ENCODE peak calls at places on chromosomes 1 and 21, in seven cellular contexts. L, Y, F, I, K, Q and U are unnamed samples.

GRCh38 chr1:31799196-31799894 is 16.5 kb downstream of the SPOCD1 start:
- DNase-seq in L (no peak), Q (no peak), K (no peak), Y (no peak), I (no peak), F (no peak), U (no peak)

GRCh38 chr1:50970927-50971582 is 1.0 kb downstream of the CDKN2C start:
- DNase-seq in K (no peak), F (no peak), L (no peak), I (no peak), Q (no peak), Y (no peak), U (no peak)

GRCh38 chr1:177872563-177872900 is 97.3 kb downstream of the SEC16B start:
- DNase-seq in K (peak; percentile 33), Y (peak; percentile 13), F (no peak), L (no peak), I (no peak), Q (no peak), U (peak; percentile 43)

GRCh38 chr1:3547055-3548005 is 64.0 kb downstream of the MEGF6 start:
- DNase-seq in Y (peak; percentile 44), F (no peak), L (no peak), K (no peak), Q (no peak), I (no peak), U (peak; percentile 52)

GRCh38 chr1:203823306-203823705 is 27.9 kb downstream of the ZBED6 start:
- DNase-seq in I (no peak), Y (no peak), F (no peak), L (no peak), K (no peak), Q (no peak), U (no peak)

GRCh38 chr1:184408580-184408979 is 21.8 kb downstream of the C1orf21 start:
- DNase-seq in Y (no peak), Q (no peak), L (no peak), F (no peak), I (no peak), K (no peak), U (no peak)

GRCh38 chr1:42931108-42931539 is 27.5 kb downstream of the SLC2A1 start:
- DNase-seq in L (peak; percentile 24), I (no peak), Y (peak; percentile 56), Q (peak; percentile 76), K (no peak), F (no peak), U (peak; percentile 43)

GRCh38 chr1:222892137-222892763 is 77.4 kb downstream of the DISP1 start:
- DNase-seq in K (no peak), I (no peak), Q (no peak), Y (peak; percentile 28), F (no peak), L (no peak), U (no peak)

GRCh38 chr1:29475256-29475800 is 239.0 kb downstream of the PTPRU start:
- DNase-seq in L (no peak), Q (no peak), Y (no peak), K (no peak), I (peak; percentile 21), F (no peak), U (no peak)

GRCh38 chr1:53329183-53329544 is 1.3 kb upstream of the LRP8 start:
- DNase-seq in Q (no peak), F (no peak), K (no peak), L (no peak), I (no peak), Y (no peak), U (no peak)

GRCh38 chr21:14620152-14620551 is 74.0 kb upstream of the SAMSN1 start:
- DNase-seq in Y (no peak), I (no peak), F (no peak), Q (no peak), L (peak; percentile 13), K (no peak), U (no peak)

GRCh38 chr1:186330758-186331157 is 44.3 kb downstream of the TPR start:
- DNase-seq in I (no peak), L (no peak), Q (no peak), Y (no peak), K (no peak), F (no peak), U (peak; percentile 21)

GRCh38 chr1:14067036-14067435 is 367.0 kb downstream of the PRDM2 start:
- DNase-seq in L (no peak), Q (no peak), I (no peak), K (no peak), Y (no peak), F (no peak), U (no peak)

GRCh38 chr1:53326598-53327182 is 1.2 kb downstream of the LRP8 start:
- DNase-seq in Q (no peak), F (no peak), L (peak; percentile 79), I (no peak), K (peak; percentile 33), Y (no peak), U (peak; percentile 37)

GRCh38 chr1:206715120-206715519 is 30.4 kb downstream of the MAPKAPK2 start:
- DNase-seq in Y (no peak), F (no peak), Q (no peak), L (no peak), K (no peak), I (no peak), U (no peak)

GRCh38 chr1:248926401-248927182 is 20.6 kb downstream of the PGBD2 start:
- DNase-seq in K (no peak), Q (no peak), F (no peak), L (no peak), Y (no peak), I (no peak), U (no peak)

GRCh38 chr1:217718873-217719272 is 87.7 kb downstream of the SPATA17 start:
- DNase-seq in Q (no peak), F (no peak), K (no peak), I (no peak), L (no peak), Y (no peak), U (peak; percentile 19)

GRCh38 chr1:160205242-160205973 is at the start of gene PEA15:
- DNase-seq in Q (peak; percentile 58), F (peak; percentile 57), K (peak; percentile 69), Y (peak; percentile 88), I (peak; percentile 83), L (peak; percentile 85), U (peak; percentile 67)

GRCh38 chr1:20082772-20083171 is 12.8 kb downstream of the PLA2G5 start:
- DNase-seq in Q (no peak), L (no peak), F (no peak), Y (no peak), I (no peak), K (no peak), U (no peak)

GRCh38 chr1:37699147-37699546 is 6.8 kb downstream of the CDCA8 start:
- DNase-seq in F (no peak), Y (no peak), I (no peak), L (no peak), Q (no peak), K (no peak), U (no peak)

GRCh38 chr1:18635070-18635577 is 4.5 kb downstream of the PAX7 start:
- DNase-seq in Y (no peak), L (no peak), K (no peak), F (no peak), Q (no peak), I (no peak), U (no peak)
- H3K4me1 ChIP-seq in Y (no peaks in the 10 kb centered on the region), L (no peaks in the 10 kb centered on the region), K (no peaks in the 10 kb centered on the region), F (no peaks in the 10 kb centered on the region), Q (no peaks in the 10 kb centered on the region), I (no peaks in the 10 kb centered on the region), U (no peaks in the 10 kb centered on the region)

DNA sequence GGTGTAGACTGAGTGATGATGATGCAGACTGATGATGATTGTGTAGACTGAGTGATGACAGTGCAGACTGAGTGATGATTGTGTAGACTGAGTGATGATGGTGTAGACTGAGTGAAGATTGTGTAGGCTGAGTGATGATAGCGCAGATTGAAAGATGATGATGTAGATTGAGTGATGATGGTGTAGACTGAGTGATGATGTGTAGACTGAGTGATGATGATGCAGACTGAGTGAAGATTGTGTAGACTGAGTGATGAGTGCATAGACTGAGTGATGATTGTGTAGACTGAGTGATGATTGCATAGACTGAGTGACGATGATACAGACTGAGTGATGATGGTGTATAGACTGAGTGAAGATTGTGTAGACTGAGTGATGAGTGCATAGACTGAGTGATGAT is 28.7 kb downstream of the FAM89A start:
- DNase-seq in L (no peak), Q (no peak), Y (no peak), I (no peak), K (no peak), F (no peak), U (no peak)
- H3K9me3 ChIP-seq in L (no peaks in the 10 kb centered on the region), Q (no peaks in the 10 kb centered on the region), Y (no peaks in the 10 kb centered on the region), I (peaks cover 4% of the 10 kb centered on the region), K (no peaks in the 10 kb centered on the region), F (peaks cover 27% of the 10 kb centered on the region), U (peaks cover 9% of the 10 kb centered on the region)

DNA sequence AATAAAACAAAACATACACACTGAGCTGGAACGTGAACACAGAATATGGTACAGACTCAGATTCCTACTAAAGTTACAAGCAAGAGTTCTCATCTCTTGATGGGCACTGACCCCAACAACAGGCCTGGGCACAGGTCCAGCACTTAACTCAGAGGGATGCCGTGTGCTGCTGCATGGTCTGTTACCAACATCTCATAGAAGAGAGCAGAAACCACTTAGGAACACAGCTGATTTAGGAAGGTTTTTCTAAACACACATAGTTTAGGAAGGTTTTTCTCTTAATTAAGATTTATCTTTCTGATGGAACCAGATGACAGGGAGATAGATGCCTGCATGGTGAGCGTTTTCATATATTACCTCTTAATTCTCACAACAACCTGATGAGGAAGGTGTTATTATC is 1.5 kb downstream of the GCLM start:
- DNase-seq in I (no peak), F (no peak), L (no peak), Y (peak; percentile 26), Q (no peak), K (no peak), U (no peak)
- H3K4me3 ChIP-seq in I (peak overlapping the region; percentile 98), F (peak overlapping the region; percentile 95), L (no peak overlapping the region), Y (no peak overlapping the region), Q (no peak overlapping the region), K (no peak overlapping the region), U (no peak overlapping the region)

GRCh38 chr1:156748670-156749428 is 2.6 kb downstream of the HDGF start:
- DNase-seq in F (peak; percentile 42), I (peak; percentile 78), Q (no peak), K (no peak), L (no peak), Y (peak; percentile 70), U (no peak)
- H3K4me1 ChIP-seq in F (peaks cover 55% of the 10 kb centered on the region), I (peaks cover 54% of the 10 kb centered on the region), Q (peaks cover 59% of the 10 kb centered on the region), K (peaks cover 42% of the 10 kb centered on the region), L (peaks cover 43% of the 10 kb centered on the region), Y (peaks cover 48% of the 10 kb centered on the region), U (peaks cover 44% of the 10 kb centered on the region)